ENCODE peak calls at places on chromosomes 3 and 15, in ten cellular contexts. Q, E, M, J, U, S, H, L, O and D are unnamed samples.
A peak's percentile ranks its signal among the peaks of the same experiment; 100 is the strongest.

GRCh38 chr15:55799287-55800212 is 56.6 kb upstream of the PRTG start:
- DNase-seq in U (peak; percentile 36), M (peak; percentile 43), L (peak; percentile 52), H (peak; percentile 82), O (peak; percentile 19), S (no peak), Q (peak; percentile 77), E (peak; percentile 57), J (no peak), D (peak; percentile 72)

GRCh38 chr3:47578119-47578630 is 490 bp downstream of the CSPG5 start:
- DNase-seq in U (peak; percentile 39), Q (no peak), L (no peak), E (no peak), J (peak; percentile 29), O (peak; percentile 28), M (no peak), H (peak; percentile 29), S (peak; percentile 27), D (no peak)

GRCh38 chr15:41870689-41871081 is 23.2 kb downstream of the SPTBN5 start:
- DNase-seq in E (no peak), O (no peak), J (no peak), L (peak; percentile 93), M (no peak), S (peak; percentile 29), H (no peak), U (no peak), Q (peak; percentile 18), D (peak; percentile 24)

GRCh38 chr3:51988286-51989146 is 5.2 kb downstream of the ACY1 start:
- DNase-seq in J (no peak), U (no peak), E (no peak), S (no peak), H (no peak), Q (no peak), M (no peak), L (no peak), O (no peak), D (no peak)

GRCh38 chr3:8932507-8932906 is 30.8 kb downstream of the RAD18 start:
- DNase-seq in O (no peak), J (no peak), M (no peak), H (no peak), S (no peak), E (no peak), L (no peak), Q (no peak), U (no peak), D (no peak)

GRCh38 chr3:33858131-33858530 is 59.7 kb downstream of the PDCD6IP start:
- DNase-seq in S (no peak), U (no peak), J (no peak), E (no peak), O (no peak), H (no peak), Q (no peak), L (no peak), M (no peak), D (no peak)

GRCh38 chr3:88057650-88058321 is 1.0 kb downstream of the CGGBP1 start:
- DNase-seq in Q (peak; percentile 35), J (peak; percentile 3), S (no peak), M (no peak), H (peak; percentile 44), U (no peak), E (peak; percentile 13), O (no peak), L (peak; percentile 20), D (no peak)

GRCh38 chr3:171284308-171285075 is 175.7 kb downstream of the TNIK start:
- DNase-seq in L (peak; percentile 98), M (no peak), Q (peak; percentile 88), S (no peak), O (no peak), H (peak; percentile 91), U (peak; percentile 24), J (no peak), E (no peak), D (peak; percentile 96)

GRCh38 chr3:171977860-171978259 is 61.5 kb upstream of the FNDC3B start:
- DNase-seq in J (no peak), O (no peak), M (no peak), L (no peak), U (no peak), S (no peak), H (no peak), Q (no peak), E (no peak), D (no peak)

GRCh38 chr3:4850211-4850927 is 128.9 kb upstream of the BHLHE40 start:
- DNase-seq in E (no peak), S (no peak), H (no peak), Q (no peak), J (no peak), U (no peak), O (no peak), M (no peak), L (no peak), D (no peak)

GRCh38 chr3:102207173-102207572 is 227.6 kb upstream of the ZPLD1 start:
- DNase-seq in L (no peak), S (no peak), Q (peak; percentile 58), H (no peak), U (no peak), E (no peak), J (no peak), M (no peak), O (no peak), D (no peak)

GRCh38 chr15:73794501-73795133 is 41.5 kb upstream of the INSYN1 start:
- DNase-seq in O (no peak), U (no peak), S (no peak), M (no peak), E (peak; percentile 33), H (peak; percentile 7), L (peak; percentile 29), Q (no peak), J (no peak), D (peak; percentile 11)

GRCh38 chr15:80494311-80494710 is 90.1 kb downstream of the ARNT2 start:
- DNase-seq in U (no peak), H (no peak), S (no peak), M (no peak), E (no peak), J (no peak), O (no peak), L (peak; percentile 74), Q (peak; percentile 70), D (peak; percentile 84)

GRCh38 chr15:90598053-90598577 is 68.4 kb downstream of the CRTC3 start:
- DNase-seq in L (no peak), U (peak; percentile 84), O (peak; percentile 53), J (no peak), Q (no peak), S (no peak), H (peak; percentile 57), E (peak; percentile 22), M (peak; percentile 68), D (no peak)

GRCh38 chr3:49248828-49249227 is 28.2 kb downstream of the C3orf62 start:
- DNase-seq in L (peak; percentile 16), M (no peak), J (no peak), S (no peak), Q (no peak), O (no peak), E (peak; percentile 52), H (peak; percentile 10), U (no peak), D (peak; percentile 23)

GRCh38 chr3:160287666-160288065 is 62.4 kb downstream of the C3orf80 start:
- DNase-seq in L (no peak), Q (peak; percentile 12), O (no peak), H (no peak), S (no peak), E (no peak), M (no peak), U (no peak), J (no peak), D (no peak)

GRCh38 chr3:13706886-13707285 is 158.0 kb downstream of the FBLN2 start:
- DNase-seq in S (no peak), Q (no peak), O (no peak), E (no peak), M (no peak), J (no peak), L (no peak), H (no peak), U (no peak), D (no peak)

GRCh38 chr3:141782386-141782932 is 19.3 kb downstream of the GRK7 start:
- DNase-seq in Q (no peak), E (no peak), L (no peak), J (no peak), M (no peak), H (peak; percentile 61), O (no peak), S (no peak), U (no peak), D (no peak)

GRCh38 chr3:65953301-65953812 is 85.4 kb downstream of the MAGI1 start:
- DNase-seq in U (peak; percentile 88), Q (no peak), H (peak; percentile 46), O (no peak), E (no peak), L (no peak), M (no peak), S (no peak), J (no peak), D (peak; percentile 73)

GRCh38 chr15:74156018-74156417 is 17.5 kb upstream of the ISLR start:
- DNase-seq in L (no peak), U (no peak), E (no peak), S (no peak), Q (no peak), O (no peak), J (no peak), M (no peak), H (no peak), D (no peak)

GRCh38 chr3:99108508-99108907 is 207.0 kb upstream of the DCBLD2 start:
- DNase-seq in Q (peak; percentile 88), J (no peak), H (peak; percentile 98), M (peak; percentile 44), U (no peak), L (peak; percentile 99), S (no peak), O (no peak), E (no peak), D (peak; percentile 67)

GRCh38 chr3:117892431-117892841 is 1142.2 kb downstream of the IGSF11 start:
- DNase-seq in Q (peak; percentile 56), L (peak; percentile 75), E (no peak), O (no peak), J (no peak), S (no peak), U (no peak), M (no peak), H (no peak), D (peak; percentile 34)

GRCh38 chr3:194107126-194107525 is 28.8 kb upstream of the HES1 start:
- DNase-seq in E (no peak), O (no peak), Q (no peak), M (no peak), H (no peak), L (no peak), S (no peak), J (no peak), U (no peak), D (no peak)

GRCh38 chr3:113623324-113623723 is 73.1 kb downstream of the USF3 start:
- DNase-seq in M (no peak), E (no peak), O (no peak), J (no peak), L (no peak), H (peak; percentile 19), S (no peak), Q (no peak), U (no peak), D (no peak)

GRCh38 chr3:59313365-59313764 is 263.5 kb upstream of the CFAP20DC start:
- DNase-seq in E (no peak), H (no peak), L (peak; percentile 13), U (peak; percentile 34), J (peak; percentile 9), S (peak; percentile 5), Q (peak; percentile 43), O (peak; percentile 51), M (peak; percentile 6), D (peak; percentile 24)

GRCh38 chr3:69033470-69033869 is 18.7 kb downstream of the TMF1 start:
- DNase-seq in O (no peak), M (no peak), H (peak; percentile 96), Q (peak; percentile 60), J (no peak), L (peak; percentile 73), U (no peak), E (no peak), S (no peak), D (no peak)

GRCh38 chr3:23713641-23714040 is 92.1 kb upstream of the UBE2E1 start:
- DNase-seq in M (no peak), Q (no peak), U (no peak), H (no peak), E (no peak), J (no peak), L (peak; percentile 51), O (no peak), S (no peak), D (no peak)

GRCh38 chr3:25448750-25449684 is 21.0 kb downstream of the RARB start:
- DNase-seq in L (peak; percentile 43), M (no peak), S (no peak), U (peak; percentile 73), O (peak; percentile 92), H (no peak), E (peak; percentile 35), J (no peak), Q (peak; percentile 50), D (no peak)